ENCODE peak calls at places on chromosomes 12 and 14, in ten cellular contexts. M, P, Q, S, U, F, H, Z, Y and I are unnamed samples.

GRCh38 chr14:73472182-73473114 is 14.1 kb upstream of the NUMB start:
- DNase-seq in S (peak), Q (peak), Y (peak), M (peak), P (no peak), H (peak), Z (no peak), U (peak), F (no peak), I (peak)

GRCh38 chr12:111766608-111767361 is at the start of gene ALDH2:
- DNase-seq in U (no peak), F (no peak), Z (peak), Y (peak), S (no peak), M (peak), Q (no peak), P (peak), H (peak), I (peak)

GRCh38 chr12:81360916-81361315 is 283.0 kb downstream of the ACSS3 start:
- DNase-seq in P (no peak), H (no peak), Z (no peak), S (no peak), Y (no peak), M (no peak), Q (no peak), U (no peak), F (no peak), I (no peak)

GRCh38 chr12:14577344-14577743 is 9.7 kb upstream of the PLBD1 start:
- DNase-seq in Y (no peak), H (peak), Q (peak), U (no peak), F (no peak), S (no peak), Z (no peak), M (no peak), P (no peak), I (peak)

GRCh38 chr14:105760691-105761344 is 234.4 kb downstream of the TMEM121 start:
- DNase-seq in P (no peak), Q (no peak), F (no peak), S (no peak), H (no peak), M (no peak), Y (no peak), Z (no peak), U (no peak), I (no peak)

GRCh38 chr12:31246470-31246850 is 79.5 kb downstream of the SINHCAF start:
- DNase-seq in F (no peak), S (no peak), Z (no peak), P (no peak), M (peak), H (peak), U (no peak), Q (no peak), Y (no peak), I (no peak)

GRCh38 chr12:3168775-3169221 is 91.6 kb downstream of the TSPAN9 start:
- DNase-seq in M (peak), Q (no peak), Y (no peak), F (no peak), P (no peak), U (peak), Z (peak), H (peak), S (peak), I (peak)

GRCh38 chr12:26281320-26281719 is 85.9 kb downstream of the SSPN start:
- DNase-seq in M (no peak), U (no peak), Y (no peak), Q (no peak), Z (no peak), F (no peak), P (no peak), H (peak), S (no peak), I (no peak)

GRCh38 chr12:53551889-53552291 is 44.6 kb upstream of the NPFF start:
- DNase-seq in U (no peak), Z (no peak), F (no peak), Y (no peak), M (no peak), S (no peak), H (no peak), Q (no peak), P (no peak), I (peak)

GRCh38 chr12:68792952-68793351 is 15.0 kb upstream of the MDM2 start:
- DNase-seq in P (no peak), F (no peak), Z (no peak), H (no peak), U (no peak), M (peak), S (peak), Q (peak), Y (peak), I (peak)

GRCh38 chr14:52052289-52052943 is 16.4 kb downstream of the NID2 start:
- DNase-seq in U (no peak), F (no peak), Q (no peak), Y (no peak), S (peak), M (no peak), H (peak), Z (peak), P (no peak), I (no peak)

GRCh38 chr12:102462803-102463499 is 17.4 kb downstream of the IGF1 start:
- DNase-seq in H (peak), Z (no peak), P (no peak), F (no peak), U (no peak), Q (no peak), Y (no peak), M (no peak), S (no peak), I (peak)

GRCh38 chr12:44537354-44537753 is 338.8 kb downstream of the NELL2 start:
- DNase-seq in S (no peak), M (no peak), Q (no peak), Z (no peak), Y (no peak), H (no peak), P (no peak), F (no peak), U (no peak), I (no peak)

GRCh38 chr12:788288-788687 is 35.9 kb downstream of the WNK1 start:
- DNase-seq in F (no peak), M (no peak), P (no peak), Z (no peak), H (no peak), U (no peak), S (no peak), Y (no peak), Q (no peak), I (no peak)

GRCh38 chr12:116136340-116136739 is 141.2 kb downstream of the MED13L start:
- DNase-seq in F (no peak), Z (no peak), H (peak), P (no peak), U (no peak), Q (no peak), Y (no peak), M (no peak), S (peak), I (peak)

GRCh38 chr12:37548266-37548805 is 768.2 kb upstream of the ALG10B start:
- DNase-seq in S (no peak), F (no peak), Q (no peak), U (no peak), P (no peak), Y (no peak), M (no peak), H (no peak), Z (no peak), I (no peak)

GRCh38 chr12:10069099-10069498 is 29.7 kb downstream of the CLEC1A start:
- DNase-seq in H (peak), Z (no peak), U (no peak), P (no peak), S (peak), M (no peak), Y (no peak), Q (no peak), F (peak), I (peak)

GRCh38 chr12:88908345-88908744 is 328.1 kb upstream of the KITLG start:
- DNase-seq in F (no peak), H (no peak), Z (no peak), Y (no peak), P (no peak), U (no peak), M (no peak), Q (no peak), S (no peak), I (no peak)

GRCh38 chr14:61147369-61147897 is 133.7 kb downstream of the TMEM30B start:
- DNase-seq in S (no peak), F (no peak), Q (peak), U (no peak), H (peak), Y (no peak), P (no peak), M (no peak), Z (no peak), I (peak)

GRCh38 chr12:53290661-53291060 is 4.7 kb upstream of the PFDN5 start:
- DNase-seq in H (peak), M (no peak), P (no peak), Q (no peak), Y (no peak), Z (no peak), S (peak), U (no peak), F (no peak), I (no peak)

GRCh38 chr12:102956738-102957338 is 636 bp upstream of the ASCL1 start:
- DNase-seq in F (no peak), H (no peak), P (no peak), Z (no peak), U (no peak), Q (peak), M (no peak), Y (no peak), S (no peak), I (no peak)

GRCh38 chr12:59444932-59445331 is 150.9 kb upstream of the SLC16A7 start:
- DNase-seq in Z (no peak), M (no peak), U (no peak), Y (no peak), H (peak), Q (no peak), P (no peak), F (no peak), S (peak), I (peak)

GRCh38 chr12:131787143-131787660 is 41.0 kb upstream of the MMP17 start:
- DNase-seq in Y (no peak), Q (no peak), S (no peak), Z (no peak), M (no peak), P (no peak), H (no peak), U (no peak), F (no peak), I (no peak)

GRCh38 chr12:27163048-27163715 is 80.8 kb upstream of the C12orf71 start:
- DNase-seq in Z (no peak), U (no peak), F (no peak), Y (no peak), P (no peak), Q (no peak), H (peak), M (peak), S (peak), I (peak)

GRCh38 chr12:14883663-14884062 is 2.0 kb downstream of the MGP start:
- DNase-seq in F (no peak), M (no peak), Z (no peak), U (no peak), S (no peak), P (no peak), H (no peak), Q (no peak), Y (no peak), I (no peak)

GRCh38 chr12:112420740-112421139 is 2.0 kb downstream of the PTPN11 start:
- DNase-seq in U (no peak), Z (no peak), F (no peak), Y (no peak), H (no peak), P (no peak), S (no peak), M (no peak), Q (no peak), I (no peak)

GRCh38 chr12:2266666-2267623 is 214.2 kb downstream of the CACNA1C start:
- DNase-seq in P (no peak), U (no peak), M (no peak), Z (no peak), F (no peak), H (no peak), Y (no peak), Q (no peak), S (no peak), I (no peak)

GRCh38 chr14:20350860-20351259 is 7.4 kb downstream of the PARP2 start:
- DNase-seq in Z (no peak), Y (no peak), F (no peak), Q (no peak), P (no peak), S (peak), M (no peak), U (no peak), H (no peak), I (no peak)

GRCh38 chr14:57828713-57829112 is 37.2 kb downstream of the SLC35F4 start:
- DNase-seq in Y (no peak), S (no peak), F (no peak), U (no peak), P (no peak), H (no peak), M (no peak), Z (no peak), Q (no peak), I (no peak)

GRCh38 chr14:96243785-96244184 is 12.2 kb upstream of the BDKRB1 start:
- DNase-seq in H (no peak), Y (no peak), P (no peak), Q (no peak), Z (no peak), M (no peak), F (no peak), S (no peak), U (no peak), I (no peak)

GRCh38 chr14:92729632-92730358 is 18.6 kb downstream of the LGMN start:
- DNase-seq in Y (peak), Q (no peak), U (no peak), M (no peak), F (no peak), H (peak), S (peak), P (no peak), Z (no peak), I (peak)

GRCh38 chr12:117816-118345 is 51.3 kb downstream of the IQSEC3 start:
- DNase-seq in Y (no peak), F (no peak), Z (no peak), Q (no peak), S (no peak), P (no peak), H (no peak), M (no peak), U (no peak), I (no peak)

GRCh38 chr12:109301643-109302176 is 7.4 kb downstream of the FOXN4 start:
- DNase-seq in P (no peak), H (no peak), Y (no peak), F (no peak), Q (no peak), S (no peak), Z (no peak), U (no peak), M (no peak), I (no peak)

GRCh38 chr14:50000215-50001145 is 107.6 kb downstream of the ARF6 start:
- DNase-seq in Z (peak), P (peak), H (peak), F (peak), U (peak), Q (peak), S (peak), Y (peak), M (peak), I (peak)

GRCh38 chr12:95672166-95672565 is 118.4 kb downstream of the NTN4 start:
- DNase-seq in F (no peak), P (no peak), Q (no peak), M (no peak), S (no peak), Z (no peak), H (no peak), U (no peak), Y (no peak), I (no peak)

GRCh38 chr14:72961579-72962335 is 35.5 kb downstream of the DCAF4 start:
- DNase-seq in M (peak), F (no peak), U (no peak), S (peak), P (no peak), Z (no peak), H (peak), Y (no peak), Q (no peak), I (peak)

GRCh38 chr12:93174473-93174872 is 203.3 kb upstream of the NUDT4 start:
- DNase-seq in H (no peak), Q (no peak), Y (no peak), P (peak), S (no peak), M (no peak), U (no peak), Z (no peak), F (no peak), I (no peak)